ENCODE peak calls at places on chromosomes 13 and 19, in four cellular contexts. N is neural progenitor cell, J is BE2C, D is mesendoderm. B is an unnamed sample. For H3K4me1 and H3K36me3, the result is how much of the 10 kb centered on the place peaks cover.

GRCh38 chr19:42433503-42434260 is 6.5 kb upstream of the LIPE start:
- DNase-seq in N (peak), J (peak), D (peak), B (peak)

GRCh38 chr13:79810671-79811070 is 329.7 kb downstream of the NDFIP2 start:
- DNase-seq in N (peak), J (no peak), D (peak), B (no peak)

GRCh38 chr19:2168619-2169424 is 5.1 kb downstream of the DOT1L start:
- DNase-seq in N (peak), J (peak), D (peak), B (peak)

GRCh38 chr13:60019119-60019993 is 144.4 kb downstream of the DIAPH3 start:
- DNase-seq in N (no peak), J (no peak), D (no peak), B (no peak)

GRCh38 chr13:40993987-40994386 is 25.1 kb downstream of the ELF1 start:
- DNase-seq in N (no peak), J (no peak), D (peak), B (no peak)

GRCh38 chr19:50531171-50531612 is 17.5 kb upstream of the ASPDH start:
- DNase-seq in N (no peak), J (no peak), D (no peak), B (no peak)

GRCh38 chr19:15563325-15563794 is 51.7 kb upstream of the CYP4F8 start:
- DNase-seq in N (no peak), J (peak), D (no peak), B (peak)

GRCh38 chr13:45289936-45290563 is 50.9 kb downstream of the TPT1 start:
- DNase-seq in N (no peak), J (no peak), D (no peak), B (peak)

GRCh38 chr13:44930907-44931676 is 58.2 kb downstream of the NUFIP1 start:
- DNase-seq in N (peak), J (peak), D (peak), B (no peak)

GRCh38 chr13:79194272-79194671 is 211.8 kb downstream of the RBM26 start:
- DNase-seq in N (no peak), J (no peak), D (no peak), B (no peak)

GRCh38 chr13:79986890-79987289 is 354.0 kb downstream of the SPRY2 start:
- DNase-seq in N (no peak), J (no peak), D (no peak), B (no peak)

GRCh38 chr19:2487780-2488330 is 11.9 kb downstream of the GADD45B start:
- DNase-seq in N (no peak), J (no peak), D (no peak), B (no peak)

GRCh38 chr13:100440756-100441421 is 147.7 kb downstream of the GGACT start:
- DNase-seq in N (no peak), J (no peak), D (no peak), B (no peak)

GRCh38 chr19:8605514-8605913 is 5.0 kb downstream of the ADAMTS10 start:
- DNase-seq in N (no peak), J (no peak), D (no peak), B (no peak)

GRCh38 chr19:10290439-10290875 is 705 bp downstream of the ICAM5 start:
- DNase-seq in N (peak), J (no peak), D (peak), B (peak)

GRCh38 chr13:36924001-36924400 is 4.0 kb upstream of the SMAD9 start:
- DNase-seq in N (no peak), J (no peak), D (no peak), B (no peak)

GRCh38 chr13:79190932-79191331 is 215.1 kb downstream of the RBM26 start:
- DNase-seq in N (no peak), J (no peak), D (no peak), B (no peak)

GRCh38 chr19:35868172-35868822 is at the start of gene APLP1:
- DNase-seq in N (peak), J (peak), D (peak), B (peak)

GRCh38 chr19:7522923-7523667 is 671 bp downstream of the MCOLN1 start:
- DNase-seq in N (peak), J (no peak), D (no peak), B (no peak)

GRCh38 chr13:31638577-31638976 is 100.7 kb upstream of the RXFP2 start:
- DNase-seq in N (no peak), J (no peak), D (no peak), B (no peak)

GRCh38 chr19:47414469-47414868 is 4.9 kb downstream of the MEIS3 start:
- DNase-seq in N (peak), J (peak), D (peak), B (peak)

GRCh38 chr13:98752111-98752941 is at the start of gene SLC15A1:
- DNase-seq in N (peak), J (no peak), D (no peak), B (no peak)

GRCh38 chr19:55683449-55684261 is 8.6 kb downstream of the EPN1 start:
- DNase-seq in N (no peak), J (no peak), D (no peak), B (no peak)

GRCh38 chr13:111663505-111663904 is 343.1 kb downstream of the TEX29 start:
- DNase-seq in N (no peak), J (no peak), D (no peak), B (no peak)

DNA sequence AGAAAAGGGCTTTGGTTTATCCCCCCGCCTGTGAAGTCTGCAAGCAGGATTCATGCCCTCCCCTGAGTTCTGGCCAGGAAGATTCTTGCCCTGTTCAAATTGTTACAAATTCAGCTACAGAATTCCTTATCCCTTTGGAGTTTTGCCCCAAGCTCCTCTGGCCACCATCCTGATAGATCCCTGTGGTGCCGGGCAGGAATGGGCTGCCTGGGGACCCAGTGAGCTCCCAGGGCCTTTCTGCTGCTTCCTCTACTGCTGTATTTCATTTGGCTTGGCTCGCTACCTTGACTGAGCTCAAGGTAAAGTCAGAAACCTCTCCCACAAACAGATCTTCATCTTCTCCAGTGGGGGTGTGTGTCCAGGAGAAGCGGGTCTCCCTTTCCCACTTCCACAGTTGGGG is 194.6 kb upstream of the NBEA start:
- DNase-seq in N (no peak), J (no peak), D (no peak), B (no peak)
- H3K4me1 ChIP-seq in N (under half), J (under half), D (under half), B (under half)

DNA sequence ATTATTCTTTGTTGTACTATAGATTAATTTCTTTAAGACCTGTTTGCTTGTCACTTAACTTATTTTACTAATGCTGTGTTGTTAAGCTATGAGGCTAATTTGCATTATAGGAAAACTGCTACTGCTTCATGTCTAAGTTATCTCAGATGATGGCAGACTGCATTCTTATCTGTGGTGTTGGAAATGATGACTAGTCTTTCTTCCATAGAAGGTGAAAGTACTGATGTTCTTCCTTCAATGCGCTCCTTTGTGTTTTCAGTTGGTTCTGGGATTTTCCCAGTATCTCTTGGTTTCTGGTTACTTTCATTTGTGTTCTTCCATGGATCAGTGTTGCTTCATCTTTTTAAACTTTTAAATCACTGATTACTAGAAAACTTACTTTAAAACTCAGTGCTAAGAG is 46.9 kb downstream of the TPP2 start:
- DNase-seq in N (no peak), J (no peak), D (no peak), B (no peak)
- H3K36me3 ChIP-seq in N (under half), J (half or more), D (under half), B (half or more)

GRCh38 chr19:18172331-18173053 is 1.1 kb upstream of the IFI30 start:
- DNase-seq in N (no peak), J (no peak), D (no peak), B (no peak)

GRCh38 chr19:18174983-18175382 is 1.4 kb downstream of the IFI30 start:
- DNase-seq in N (no peak), J (no peak), D (no peak), B (no peak)

GRCh38 chr19:18173054-18173571 is 500 bp upstream of the IFI30 start:
- DNase-seq in N (no peak), J (no peak), D (no peak), B (no peak)

GRCh38 chr19:18173572-18174294 is at the start of gene IFI30:
- DNase-seq in N (peak), J (peak), D (peak), B (peak)

GRCh38 chr19:18176367-18177310 is 3.0 kb downstream of the IFI30 start:
- DNase-seq in N (no peak), J (no peak), D (no peak), B (no peak)
- H3K4me1 ChIP-seq in N (under half), J (under half), D (under half), B (under half)

GRCh38 chr19:12676384-12676792 is 5.3 kb downstream of the DHPS start:
- DNase-seq in N (peak), J (peak), D (peak), B (peak)
- H3K36me3 ChIP-seq in N (under half), J (half or more), D (under half), B (half or more)

GRCh38 chr13:22517544-22517943 is 663.2 kb upstream of the SGCG start:
- DNase-seq in N (peak), J (no peak), D (peak), B (no peak)
- H3K4me1 ChIP-seq in N (under half), J (under half), D (under half), B (under half)